ENCODE peak calls at places on chromosome 6, in five cellular contexts. C is astrocyte, D is BJ, U is ascending aorta, P is spleen. T is an unnamed sample.
A peak's percentile ranks its signal among the peaks of the same experiment; 100 is the strongest.

GRCh38 chr6:93786474-93787330 is 367.3 kb upstream of the EPHA7 start:
- DNase-seq in C (no peak), D (no peak), U (no peak), P (no peak), T (no peak)

GRCh38 chr6:4316867-4317400 is 181.6 kb upstream of the ECI2 start:
- DNase-seq in C (peak; percentile 90), D (peak; percentile 65), U (peak; percentile 77), P (no peak), T (peak; percentile 86)

GRCh38 chr6:167685654-167686053 is 141.1 kb upstream of the AFDN start:
- DNase-seq in C (no peak), D (no peak), U (no peak), P (peak; percentile 68), T (no peak)

GRCh38 chr6:43223175-43223574 is 6.1 kb downstream of the DNPH1 start:
- DNase-seq in C (no peak), D (no peak), U (no peak), P (no peak), T (no peak)

GRCh38 chr6:76984572-76984971 is 478.7 kb downstream of the HTR1B start:
- DNase-seq in C (no peak), D (no peak), U (no peak), P (no peak), T (no peak)

GRCh38 chr6:167576050-167576741 is 250.5 kb upstream of the AFDN start:
- DNase-seq in C (no peak), D (no peak), U (no peak), P (no peak), T (no peak)

GRCh38 chr6:46377209-46377608 is 114.0 kb downstream of the RCAN2 start:
- DNase-seq in C (no peak), D (no peak), U (no peak), P (no peak), T (no peak)

GRCh38 chr6:99393698-99394531 is at the start of gene COQ3:
- DNase-seq in C (peak; percentile 64), D (peak; percentile 19), U (peak; percentile 79), P (peak; percentile 89), T (peak; percentile 80)

GRCh38 chr6:9977451-9977850 is 437.4 kb downstream of the TFAP2A start:
- DNase-seq in C (no peak), D (no peak), U (no peak), P (no peak), T (no peak)

GRCh38 chr6:170279977-170280688 is 10.7 kb downstream of the DLL1 start:
- DNase-seq in C (no peak), D (no peak), U (peak; percentile 64), P (peak; percentile 93), T (peak; percentile 40)

GRCh38 chr6:48098923-48099322 is 12.1 kb downstream of the PTCHD4 start:
- DNase-seq in C (peak; percentile 41), D (no peak), U (no peak), P (no peak), T (no peak)

GRCh38 chr6:46276571-46277142 is 105.9 kb upstream of the ENPP5 start:
- DNase-seq in C (no peak), D (no peak), U (no peak), P (no peak), T (no peak)

GRCh38 chr6:123520208-123520607 is 116.5 kb downstream of the TRDN start:
- DNase-seq in C (peak; percentile 24), D (no peak), U (no peak), P (no peak), T (no peak)

GRCh38 chr6:167094820-167095637 is 27.9 kb upstream of the CCR6 start:
- DNase-seq in C (no peak), D (no peak), U (no peak), P (no peak), T (no peak)

GRCh38 chr6:11315743-11316437 is 83.4 kb upstream of the NEDD9 start:
- DNase-seq in C (peak; percentile 96), D (peak; percentile 96), U (no peak), P (no peak), T (peak; percentile 89)

GRCh38 chr6:139402935-139403386 is 28.5 kb upstream of the CITED2 start:
- DNase-seq in C (peak; percentile 100), D (peak; percentile 97), U (no peak), P (no peak), T (peak; percentile 92)

GRCh38 chr6:155327326-155328073 is 13.2 kb upstream of the TFB1M start:
- DNase-seq in C (peak; percentile 39), D (no peak), U (peak; percentile 70), P (no peak), T (peak; percentile 84)

GRCh38 chr6:160469153-160469552 is 121.0 kb downstream of the SLC22A3 start:
- DNase-seq in C (no peak), D (no peak), U (no peak), P (no peak), T (no peak)

GRCh38 chr6:159871911-159872310 is 18.9 kb upstream of the MAS1 start:
- DNase-seq in C (peak; percentile 34), D (no peak), U (no peak), P (no peak), T (no peak)

GRCh38 chr6:69378326-69378725 is 418.5 kb downstream of the LMBRD1 start:
- DNase-seq in C (no peak), D (no peak), U (no peak), P (no peak), T (no peak)

GRCh38 chr6:156695747-156696146 is 81.4 kb upstream of the ARID1B start:
- DNase-seq in C (no peak), D (no peak), U (no peak), P (no peak), T (no peak)

GRCh38 chr6:156699017-156699421 is 78.2 kb upstream of the ARID1B start:
- DNase-seq in C (peak; percentile 82), D (no peak), U (no peak), P (no peak), T (peak; percentile 46)

GRCh38 chr6:156698239-156699016 is 78.8 kb upstream of the ARID1B start:
- DNase-seq in C (no peak), D (no peak), U (no peak), P (peak; percentile 86), T (no peak)

GRCh38 chr6:156694679-156695078 is 82.5 kb upstream of the ARID1B start:
- DNase-seq in C (no peak), D (no peak), U (no peak), P (no peak), T (no peak)

DNA sequence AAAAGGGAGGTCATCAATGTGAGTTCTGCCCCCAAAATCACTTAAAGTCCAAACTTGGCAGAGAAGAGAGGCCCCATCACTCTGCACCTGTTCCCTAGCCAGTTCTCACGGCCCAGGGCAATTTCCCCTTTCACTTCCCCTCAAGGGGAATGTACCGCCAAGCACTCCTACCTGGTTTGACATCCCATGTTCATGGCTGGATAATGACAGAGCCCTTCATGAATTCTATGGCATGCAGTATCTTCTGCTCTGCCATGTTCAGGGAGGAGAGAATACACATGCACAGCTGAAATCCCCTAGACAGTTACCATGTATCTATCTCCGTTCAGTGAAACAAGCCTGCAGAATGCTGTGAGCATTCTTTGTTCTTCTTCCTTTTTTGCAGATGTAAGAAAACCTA is 80.0 kb upstream of the ARID1B start:
- DNase-seq in C (no peak), D (no peak), U (no peak), P (no peak), T (no peak)
- H3K4me3 ChIP-seq in C (no peak overlapping the region), D (no peak overlapping the region), U (no peak overlapping the region), P (no peak overlapping the region), T (no peak overlapping the region)

DNA sequence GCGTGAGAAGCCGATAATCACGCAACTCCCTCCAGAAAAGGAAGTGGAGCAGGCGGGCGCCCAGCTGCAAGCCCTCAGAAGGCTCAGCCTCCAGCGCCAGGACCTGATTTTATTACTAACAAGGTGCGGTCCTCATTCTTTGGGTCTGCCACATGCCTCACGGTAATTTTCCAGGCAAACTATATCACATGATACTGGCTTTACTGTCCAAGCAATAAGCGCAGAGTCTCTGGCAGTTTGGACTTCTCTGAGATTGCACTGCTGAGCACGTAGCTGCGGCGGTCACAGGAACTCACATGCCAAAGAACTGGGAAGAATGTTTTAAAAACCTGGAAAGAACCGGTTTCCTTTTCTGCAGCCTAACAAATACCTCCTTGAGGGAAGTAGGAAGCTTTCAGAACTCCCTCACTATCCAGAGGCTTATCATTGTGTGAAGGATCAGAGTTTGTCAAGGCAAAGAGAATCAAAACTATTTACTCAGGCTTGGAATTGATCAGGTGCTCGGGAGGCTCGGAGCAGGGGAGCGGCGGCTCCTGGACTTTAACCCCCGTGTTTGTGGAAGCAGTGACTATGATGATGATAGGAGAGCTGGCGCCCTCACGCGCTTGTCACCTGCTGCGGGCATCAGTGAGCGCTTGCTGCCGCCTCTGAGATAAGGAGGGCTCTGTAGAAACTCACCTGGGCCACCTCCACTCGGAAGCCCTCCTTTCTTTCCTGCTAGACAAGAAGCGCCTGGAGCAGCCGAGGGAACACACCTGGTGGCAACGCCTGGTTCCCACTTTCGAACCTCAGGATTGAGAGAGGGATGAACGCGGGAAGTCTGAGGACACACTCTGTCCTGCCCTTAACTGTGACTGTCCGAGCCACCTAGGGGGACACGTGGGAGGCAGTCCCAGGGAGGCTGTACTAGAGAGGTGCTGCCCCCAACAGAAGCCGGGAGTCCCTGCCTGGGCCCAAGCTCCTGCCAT is 27.2 kb upstream of the SYNJ2 start:
- DNase-seq in C (no peak), D (peak; percentile 47), U (no peak), P (no peak), T (peak; percentile 70)
- H3K4me3 ChIP-seq in C (no peak overlapping the region), D (peak overlapping the region; percentile 19), U (peak overlapping the region; percentile 18), P (no peak overlapping the region), T (peak overlapping the region; percentile 29)

DNA sequence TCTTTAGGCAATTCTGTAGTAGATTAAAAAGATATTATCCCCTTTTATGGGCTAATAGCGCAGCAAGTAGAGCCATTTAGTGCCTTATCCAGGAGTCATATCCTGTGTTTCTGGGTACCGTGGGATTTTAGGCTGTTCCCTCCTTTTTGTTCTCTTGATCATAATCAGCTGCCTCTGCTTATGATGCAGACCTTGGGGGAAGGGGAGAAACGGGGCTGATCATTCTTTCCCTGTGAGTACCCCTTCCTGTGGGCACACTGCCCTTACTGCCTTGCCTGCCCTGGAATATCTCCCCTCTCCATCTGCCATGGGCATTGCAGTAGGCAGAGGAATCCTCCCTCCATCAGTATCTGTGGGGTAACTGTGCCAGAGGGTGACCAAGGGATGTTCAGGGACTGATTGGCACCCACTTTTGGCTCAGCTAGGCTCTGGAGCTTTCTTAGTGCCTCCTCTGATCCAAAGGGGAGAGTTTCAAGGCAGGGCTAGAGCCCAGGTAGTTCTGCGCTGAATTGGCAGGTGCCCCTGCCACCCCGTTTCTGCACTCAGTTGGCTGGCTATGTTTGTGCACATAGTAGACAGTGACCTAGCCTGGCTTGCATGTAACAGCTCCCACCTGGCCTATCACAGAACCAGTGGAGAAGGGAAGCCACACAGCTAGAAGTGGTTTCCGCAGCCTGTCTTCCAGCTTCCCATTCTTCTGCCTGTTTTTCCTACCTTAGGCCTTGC is 103.3 kb downstream of the FIG4 start:
- DNase-seq in C (peak; percentile 75), D (peak; percentile 56), U (peak; percentile 62), P (no peak), T (peak; percentile 64)
- H3K4me3 ChIP-seq in C (no peak overlapping the region), D (no peak overlapping the region), U (no peak overlapping the region), P (no peak overlapping the region), T (no peak overlapping the region)

GRCh38 chr6:26223213-26223612 is 136.0 kb downstream of the HFE start:
- DNase-seq in C (no peak), D (no peak), U (no peak), P (no peak), T (peak; percentile 43)
- H3K4me3 ChIP-seq in C (peak overlapping the region; percentile 87), D (peak overlapping the region; percentile 53), U (peak overlapping the region; percentile 65), P (peak overlapping the region; percentile 47), T (peak overlapping the region; percentile 69)